ENCODE peak calls at places on chromosomes 16 and 17, in eight cellular contexts. One of them, this sample, is unnamed.

GRCh38 chr16:55562936-55563335 is 3.5 kb upstream of the CAPNS2 start:
- DNase-seq in ascending aorta: no peak
- DNase-seq in transverse colon: no peak
- DNase-seq in brain microvascular endothelial cell: no peak
- DNase-seq in endodermal cell: no peak
- DNase-seq in NB4: no peak
- DNase-seq in left ventricle myocardium inferior: no peak
- DNase-seq in MM.1S: no peak
- DNase-seq in this sample: no peak

GRCh38 chr16:12881771-12882170 is 19.6 kb upstream of the SHISA9 start:
- DNase-seq in ascending aorta: no peak
- DNase-seq in transverse colon: no peak
- DNase-seq in brain microvascular endothelial cell: no peak
- DNase-seq in endodermal cell: no peak
- DNase-seq in NB4: no peak
- DNase-seq in left ventricle myocardium inferior: no peak
- DNase-seq in MM.1S: no peak
- DNase-seq in this sample: no peak

GRCh38 chr17:76370261-76370993 is 14.0 kb upstream of the SPHK1 start:
- DNase-seq in ascending aorta: peak; percentile 50
- DNase-seq in transverse colon: peak; percentile 54
- DNase-seq in brain microvascular endothelial cell: peak; percentile 97
- DNase-seq in endodermal cell: no peak
- DNase-seq in NB4: no peak
- DNase-seq in left ventricle myocardium inferior: peak; percentile 87
- DNase-seq in MM.1S: no peak
- DNase-seq in this sample: peak; percentile 67

GRCh38 chr16:57834936-57835335 is 32.6 kb upstream of the KIFC3 start:
- DNase-seq in ascending aorta: no peak
- DNase-seq in transverse colon: no peak
- DNase-seq in brain microvascular endothelial cell: peak; percentile 52
- DNase-seq in endodermal cell: no peak
- DNase-seq in NB4: no peak
- DNase-seq in left ventricle myocardium inferior: no peak
- DNase-seq in MM.1S: no peak
- DNase-seq in this sample: no peak

GRCh38 chr17:57945999-57946797 is 9.0 kb downstream of the CUEDC1 start:
- DNase-seq in ascending aorta: no peak
- DNase-seq in transverse colon: no peak
- DNase-seq in brain microvascular endothelial cell: no peak
- DNase-seq in endodermal cell: no peak
- DNase-seq in NB4: no peak
- DNase-seq in left ventricle myocardium inferior: no peak
- DNase-seq in MM.1S: peak; percentile 46
- DNase-seq in this sample: no peak

GRCh38 chr17:82202981-82203380 is 9.7 kb downstream of the CCDC57 start:
- DNase-seq in ascending aorta: no peak
- DNase-seq in transverse colon: no peak
- DNase-seq in brain microvascular endothelial cell: no peak
- DNase-seq in endodermal cell: no peak
- DNase-seq in NB4: no peak
- DNase-seq in left ventricle myocardium inferior: no peak
- DNase-seq in MM.1S: no peak
- DNase-seq in this sample: no peak

GRCh38 chr17:83100853-83101391 is 21.5 kb downstream of the METRNL start:
- DNase-seq in ascending aorta: no peak
- DNase-seq in transverse colon: peak; percentile 49
- DNase-seq in brain microvascular endothelial cell: no peak
- DNase-seq in endodermal cell: no peak
- DNase-seq in NB4: no peak
- DNase-seq in left ventricle myocardium inferior: no peak
- DNase-seq in MM.1S: peak; percentile 63
- DNase-seq in this sample: no peak

GRCh38 chr16:10123141-10123540 is 59.1 kb downstream of the GRIN2A start:
- DNase-seq in ascending aorta: no peak
- DNase-seq in transverse colon: no peak
- DNase-seq in brain microvascular endothelial cell: peak; percentile 33
- DNase-seq in endodermal cell: no peak
- DNase-seq in NB4: no peak
- DNase-seq in left ventricle myocardium inferior: no peak
- DNase-seq in MM.1S: no peak
- DNase-seq in this sample: no peak

GRCh38 chr17:48102700-48103378 is 1.6 kb upstream of the CBX1 start:
- DNase-seq in ascending aorta: no peak
- DNase-seq in transverse colon: no peak
- DNase-seq in brain microvascular endothelial cell: no peak
- DNase-seq in endodermal cell: no peak
- DNase-seq in NB4: peak; percentile 51
- DNase-seq in left ventricle myocardium inferior: no peak
- DNase-seq in MM.1S: peak; percentile 68
- DNase-seq in this sample: no peak

GRCh38 chr17:74446551-74447500 is 14.9 kb downstream of the GPRC5C start:
- DNase-seq in ascending aorta: peak; percentile 91
- DNase-seq in transverse colon: no peak
- DNase-seq in brain microvascular endothelial cell: no peak
- DNase-seq in endodermal cell: peak; percentile 69
- DNase-seq in NB4: peak; percentile 51
- DNase-seq in left ventricle myocardium inferior: peak; percentile 77
- DNase-seq in MM.1S: no peak
- DNase-seq in this sample: no peak

GRCh38 chr16:27959914-27960313 is 103.6 kb downstream of the GSG1L start:
- DNase-seq in ascending aorta: no peak
- DNase-seq in transverse colon: no peak
- DNase-seq in brain microvascular endothelial cell: no peak
- DNase-seq in endodermal cell: no peak
- DNase-seq in NB4: no peak
- DNase-seq in left ventricle myocardium inferior: no peak
- DNase-seq in MM.1S: no peak
- DNase-seq in this sample: no peak

GRCh38 chr17:74180336-74180735 is 23.1 kb upstream of the RPL38 start:
- DNase-seq in ascending aorta: no peak
- DNase-seq in transverse colon: no peak
- DNase-seq in brain microvascular endothelial cell: no peak
- DNase-seq in endodermal cell: no peak
- DNase-seq in NB4: no peak
- DNase-seq in left ventricle myocardium inferior: no peak
- DNase-seq in MM.1S: no peak
- DNase-seq in this sample: no peak

GRCh38 chr16:62408760-62409159 is 372.5 kb upstream of the CDH8 start:
- DNase-seq in ascending aorta: no peak
- DNase-seq in transverse colon: no peak
- DNase-seq in brain microvascular endothelial cell: no peak
- DNase-seq in endodermal cell: peak; percentile 91
- DNase-seq in NB4: no peak
- DNase-seq in left ventricle myocardium inferior: no peak
- DNase-seq in MM.1S: no peak
- DNase-seq in this sample: no peak

GRCh38 chr17:44956998-44957981 is 9.7 kb upstream of the KIF18B start:
- DNase-seq in ascending aorta: no peak
- DNase-seq in transverse colon: no peak
- DNase-seq in brain microvascular endothelial cell: no peak
- DNase-seq in endodermal cell: peak; percentile 28
- DNase-seq in NB4: no peak
- DNase-seq in left ventricle myocardium inferior: no peak
- DNase-seq in MM.1S: no peak
- DNase-seq in this sample: no peak

GRCh38 chr17:47197821-47198220 is 8.7 kb upstream of the CDC27 start:
- DNase-seq in ascending aorta: no peak
- DNase-seq in transverse colon: no peak
- DNase-seq in brain microvascular endothelial cell: no peak
- DNase-seq in endodermal cell: no peak
- DNase-seq in NB4: no peak
- DNase-seq in left ventricle myocardium inferior: no peak
- DNase-seq in MM.1S: no peak
- DNase-seq in this sample: no peak

GRCh38 chr17:59165933-59166342 is 10.4 kb downstream of the PRR11 start:
- DNase-seq in ascending aorta: no peak
- DNase-seq in transverse colon: peak; percentile 41
- DNase-seq in brain microvascular endothelial cell: peak; percentile 51
- DNase-seq in endodermal cell: peak; percentile 86
- DNase-seq in NB4: peak; percentile 52
- DNase-seq in left ventricle myocardium inferior: no peak
- DNase-seq in MM.1S: peak; percentile 28
- DNase-seq in this sample: peak; percentile 17

GRCh38 chr17:79789943-79790804 is 6.7 kb downstream of the CBX8 start:
- DNase-seq in ascending aorta: no peak
- DNase-seq in transverse colon: peak; percentile 50
- DNase-seq in brain microvascular endothelial cell: no peak
- DNase-seq in endodermal cell: peak; percentile 91
- DNase-seq in NB4: peak; percentile 70
- DNase-seq in left ventricle myocardium inferior: no peak
- DNase-seq in MM.1S: no peak
- DNase-seq in this sample: no peak

GRCh38 chr17:27759528-27759927 is 40.8 kb downstream of the NOS2 start:
- DNase-seq in ascending aorta: no peak
- DNase-seq in transverse colon: no peak
- DNase-seq in brain microvascular endothelial cell: no peak
- DNase-seq in endodermal cell: no peak
- DNase-seq in NB4: no peak
- DNase-seq in left ventricle myocardium inferior: no peak
- DNase-seq in MM.1S: no peak
- DNase-seq in this sample: no peak

GRCh38 chr17:67585077-67585602 is 132.6 kb upstream of the NOL11 start:
- DNase-seq in ascending aorta: no peak
- DNase-seq in transverse colon: no peak
- DNase-seq in brain microvascular endothelial cell: no peak
- DNase-seq in endodermal cell: peak; percentile 27
- DNase-seq in NB4: no peak
- DNase-seq in left ventricle myocardium inferior: no peak
- DNase-seq in MM.1S: no peak
- DNase-seq in this sample: no peak

GRCh38 chr16:86635181-86635580 is 56.8 kb downstream of the FOXL1 start:
- DNase-seq in ascending aorta: no peak
- DNase-seq in transverse colon: no peak
- DNase-seq in brain microvascular endothelial cell: peak; percentile 74
- DNase-seq in endodermal cell: no peak
- DNase-seq in NB4: peak; percentile 12
- DNase-seq in left ventricle myocardium inferior: no peak
- DNase-seq in MM.1S: no peak
- DNase-seq in this sample: no peak

GRCh38 chr16:86632206-86632605 is 53.9 kb downstream of the FOXL1 start:
- DNase-seq in ascending aorta: no peak
- DNase-seq in transverse colon: no peak
- DNase-seq in brain microvascular endothelial cell: no peak
- DNase-seq in endodermal cell: no peak
- DNase-seq in NB4: no peak
- DNase-seq in left ventricle myocardium inferior: no peak
- DNase-seq in MM.1S: no peak
- DNase-seq in this sample: no peak

GRCh38 chr16:86635926-86636325 is 57.6 kb downstream of the FOXL1 start:
- DNase-seq in ascending aorta: no peak
- DNase-seq in transverse colon: no peak
- DNase-seq in brain microvascular endothelial cell: no peak
- DNase-seq in endodermal cell: no peak
- DNase-seq in NB4: no peak
- DNase-seq in left ventricle myocardium inferior: no peak
- DNase-seq in MM.1S: no peak
- DNase-seq in this sample: no peak

GRCh38 chr16:86632944-86633343 is 54.6 kb downstream of the FOXL1 start:
- DNase-seq in ascending aorta: no peak
- DNase-seq in transverse colon: no peak
- DNase-seq in brain microvascular endothelial cell: no peak
- DNase-seq in endodermal cell: no peak
- DNase-seq in NB4: no peak
- DNase-seq in left ventricle myocardium inferior: no peak
- DNase-seq in MM.1S: no peak
- DNase-seq in this sample: no peak

GRCh38 chr16:86634290-86634689 is 55.9 kb downstream of the FOXL1 start:
- DNase-seq in ascending aorta: no peak
- DNase-seq in transverse colon: no peak
- DNase-seq in brain microvascular endothelial cell: peak; percentile 48
- DNase-seq in endodermal cell: no peak
- DNase-seq in NB4: no peak
- DNase-seq in left ventricle myocardium inferior: no peak
- DNase-seq in MM.1S: no peak
- DNase-seq in this sample: no peak
- H3K4me3 ChIP-seq in ascending aorta: no peak overlapping the region
- H3K4me3 ChIP-seq in transverse colon: no peak overlapping the region
- H3K4me3 ChIP-seq in brain microvascular endothelial cell: no peak overlapping the region
- H3K4me3 ChIP-seq in endodermal cell: no peak overlapping the region
- H3K4me3 ChIP-seq in NB4: no peak overlapping the region
- H3K4me3 ChIP-seq in left ventricle myocardium inferior: no peak overlapping the region
- H3K4me3 ChIP-seq in MM.1S: no peak overlapping the region
- H3K4me3 ChIP-seq in this sample: no peak overlapping the region

DNA sequence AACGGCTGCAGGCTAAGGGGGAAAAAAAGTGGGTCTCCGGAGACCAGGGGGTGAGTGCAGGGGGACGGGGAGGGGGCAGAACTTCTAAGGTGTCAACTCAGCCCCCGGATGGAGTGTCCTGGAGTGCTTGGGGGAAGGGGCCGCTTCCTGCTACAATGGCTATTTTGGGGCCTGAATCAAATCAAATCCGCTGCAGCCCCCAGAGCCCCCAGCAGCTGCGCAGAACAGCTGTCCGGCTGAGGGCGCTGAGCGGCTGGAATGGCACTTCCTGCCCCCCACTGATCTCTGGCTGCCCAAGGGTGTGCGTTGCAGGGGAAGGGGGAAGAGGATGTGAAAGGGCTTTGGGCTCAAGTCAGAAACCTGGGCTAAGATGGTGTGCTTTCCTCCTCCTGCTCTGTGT is 24.2 kb upstream of the PHB1 start:
- DNase-seq in ascending aorta: no peak
- DNase-seq in transverse colon: no peak
- DNase-seq in brain microvascular endothelial cell: no peak
- DNase-seq in endodermal cell: peak; percentile 78
- DNase-seq in NB4: peak; percentile 48
- DNase-seq in left ventricle myocardium inferior: no peak
- DNase-seq in MM.1S: no peak
- DNase-seq in this sample: no peak
- TF ChIP-seq CTCF in ascending aorta: no peak
- TF ChIP-seq CTCF in transverse colon: no peak
- TF ChIP-seq CTCF in brain microvascular endothelial cell: peak; percentile 15
- TF ChIP-seq CTCF in endodermal cell: no peak
- TF ChIP-seq CTCF in NB4: peak; percentile 7
- TF ChIP-seq CTCF in left ventricle myocardium inferior: peak; percentile 15
- TF ChIP-seq CTCF in MM.1S: no peak
- TF ChIP-seq CTCF in this sample: no peak

DNA sequence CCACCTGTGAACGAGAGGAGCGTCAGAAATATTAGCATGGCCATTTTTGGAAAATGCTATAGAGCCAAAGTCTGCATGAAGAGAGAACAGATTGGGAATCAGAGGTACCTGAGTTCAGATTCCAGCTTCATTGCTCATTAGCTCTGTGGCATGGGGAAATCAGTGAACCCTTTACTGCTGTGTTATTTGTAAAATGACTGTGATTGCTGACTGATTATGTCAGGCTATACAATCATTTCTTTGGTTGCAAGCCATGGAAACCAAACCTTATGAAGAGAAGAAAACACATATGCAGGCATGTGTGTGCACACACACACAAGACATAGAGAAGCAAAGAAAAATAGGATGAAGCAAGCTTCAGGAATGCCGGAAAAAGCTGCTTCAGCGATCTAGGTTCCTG is 101.4 kb upstream of the HSBP1 start:
- DNase-seq in ascending aorta: no peak
- DNase-seq in transverse colon: no peak
- DNase-seq in brain microvascular endothelial cell: peak; percentile 38
- DNase-seq in endodermal cell: no peak
- DNase-seq in NB4: no peak
- DNase-seq in left ventricle myocardium inferior: no peak
- DNase-seq in MM.1S: no peak
- DNase-seq in this sample: peak; percentile 52
- H3K4me3 ChIP-seq in ascending aorta: no peak overlapping the region
- H3K4me3 ChIP-seq in transverse colon: no peak overlapping the region
- H3K4me3 ChIP-seq in brain microvascular endothelial cell: no peak overlapping the region
- H3K4me3 ChIP-seq in endodermal cell: no peak overlapping the region
- H3K4me3 ChIP-seq in NB4: no peak overlapping the region
- H3K4me3 ChIP-seq in left ventricle myocardium inferior: no peak overlapping the region
- H3K4me3 ChIP-seq in MM.1S: no peak overlapping the region
- H3K4me3 ChIP-seq in this sample: no peak overlapping the region

GRCh38 chr16:89599451-89599858 is 14.0 kb upstream of the DPEP1 start:
- DNase-seq in ascending aorta: no peak
- DNase-seq in transverse colon: peak; percentile 61
- DNase-seq in brain microvascular endothelial cell: no peak
- DNase-seq in endodermal cell: peak; percentile 95
- DNase-seq in NB4: peak; percentile 60
- DNase-seq in left ventricle myocardium inferior: no peak
- DNase-seq in MM.1S: peak; percentile 44
- DNase-seq in this sample: no peak
- TF ChIP-seq CTCF in ascending aorta: no peak
- TF ChIP-seq CTCF in transverse colon: peak; percentile 27
- TF ChIP-seq CTCF in brain microvascular endothelial cell: peak; percentile 56
- TF ChIP-seq CTCF in endodermal cell: peak; percentile 79
- TF ChIP-seq CTCF in NB4: peak; percentile 64
- TF ChIP-seq CTCF in left ventricle myocardium inferior: no peak
- TF ChIP-seq CTCF in MM.1S: peak; percentile 29
- TF ChIP-seq CTCF in this sample: peak; percentile 20